ENCODE peak calls at places on chromosomes 7 and 10, in five cellular contexts. One of them, this sample, is unnamed. For H3K36me3, the result is how much of the 10 kb centered on the place peaks cover.

GRCh38 chr7:139720705-139721231 is 57.0 kb downstream of the HIPK2 start:
- DNase-seq in body of pancreas: no peak
- DNase-seq in fibroblast of lung: peak
- DNase-seq in tibial nerve: no peak
- DNase-seq in BJ: no peak
- DNase-seq in this sample: peak

GRCh38 chr7:116351966-116352365 is 141.6 kb downstream of the TES start:
- DNase-seq in fibroblast of lung: no peak
- DNase-seq in BJ: no peak
- DNase-seq in tibial nerve: no peak
- DNase-seq in body of pancreas: no peak
- DNase-seq in this sample: no peak

GRCh38 chr10:79248341-79248931 is 98.8 kb upstream of the PPIF start:
- DNase-seq in fibroblast of lung: no peak
- DNase-seq in tibial nerve: peak
- DNase-seq in BJ: no peak
- DNase-seq in body of pancreas: no peak
- DNase-seq in this sample: no peak

GRCh38 chr7:47587389-47587788 is 5.5 kb upstream of the TNS3 start:
- DNase-seq in body of pancreas: peak
- DNase-seq in tibial nerve: no peak
- DNase-seq in BJ: no peak
- DNase-seq in fibroblast of lung: no peak
- DNase-seq in this sample: peak

GRCh38 chr7:107994366-107994765 is 8.6 kb downstream of the LAMB1 start:
- DNase-seq in tibial nerve: no peak
- DNase-seq in body of pancreas: no peak
- DNase-seq in fibroblast of lung: no peak
- DNase-seq in BJ: no peak
- DNase-seq in this sample: no peak

GRCh38 chr7:151891753-151892152 is 14.8 kb upstream of the PRKAG2 start:
- DNase-seq in body of pancreas: no peak
- DNase-seq in fibroblast of lung: no peak
- DNase-seq in BJ: no peak
- DNase-seq in tibial nerve: no peak
- DNase-seq in this sample: no peak

GRCh38 chr10:129728246-129728820 is 235.7 kb downstream of the EBF3 start:
- DNase-seq in BJ: no peak
- DNase-seq in body of pancreas: no peak
- DNase-seq in tibial nerve: no peak
- DNase-seq in fibroblast of lung: no peak
- DNase-seq in this sample: no peak

GRCh38 chr7:38186593-38187314 is 8.7 kb downstream of the STARD3NL start:
- DNase-seq in tibial nerve: no peak
- DNase-seq in BJ: no peak
- DNase-seq in body of pancreas: no peak
- DNase-seq in fibroblast of lung: peak
- DNase-seq in this sample: no peak

GRCh38 chr7:45601816-45602540 is 27.8 kb downstream of the ADCY1 start:
- DNase-seq in body of pancreas: peak
- DNase-seq in tibial nerve: no peak
- DNase-seq in fibroblast of lung: no peak
- DNase-seq in BJ: no peak
- DNase-seq in this sample: no peak

GRCh38 chr7:98899816-98900215 is 21.5 kb downstream of the TRRAP start:
- DNase-seq in fibroblast of lung: no peak
- DNase-seq in tibial nerve: no peak
- DNase-seq in BJ: no peak
- DNase-seq in body of pancreas: no peak
- DNase-seq in this sample: no peak
- H3K36me3 ChIP-seq in fibroblast of lung: under half
- H3K36me3 ChIP-seq in tibial nerve: under half
- H3K36me3 ChIP-seq in BJ: under half
- H3K36me3 ChIP-seq in body of pancreas: half or more
- H3K36me3 ChIP-seq in this sample: half or more

DNA sequence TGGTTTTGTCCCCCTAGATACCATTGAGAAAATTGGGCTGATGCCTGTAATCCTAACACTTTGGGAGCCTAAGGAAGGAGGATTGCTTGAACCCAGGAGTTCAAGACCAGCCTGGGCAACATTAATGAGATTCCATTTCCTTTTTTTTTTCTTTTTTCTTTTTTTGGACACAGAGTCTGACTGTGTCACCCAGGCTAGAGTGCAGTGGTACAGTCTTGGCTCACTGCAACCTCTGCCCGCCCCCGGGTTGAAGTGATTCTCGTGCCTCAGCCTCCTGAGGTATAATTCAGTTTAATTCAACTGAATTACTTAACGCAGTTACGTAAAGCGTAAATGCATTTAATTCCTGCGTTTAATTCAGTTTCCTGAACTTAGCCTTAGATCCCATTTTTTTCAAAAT is 13.3 kb downstream of the CCAR1 start:
- DNase-seq in tibial nerve: no peak
- DNase-seq in BJ: no peak
- DNase-seq in fibroblast of lung: no peak
- DNase-seq in body of pancreas: no peak
- DNase-seq in this sample: no peak
- H3K36me3 ChIP-seq in tibial nerve: under half
- H3K36me3 ChIP-seq in BJ: under half
- H3K36me3 ChIP-seq in fibroblast of lung: under half
- H3K36me3 ChIP-seq in body of pancreas: under half
- H3K36me3 ChIP-seq in this sample: half or more

GRCh38 chr10:24556746-24557742 is 166.6 kb downstream of the ARHGAP21 start:
- DNase-seq in fibroblast of lung: peak
- DNase-seq in tibial nerve: no peak
- DNase-seq in BJ: no peak
- DNase-seq in body of pancreas: peak
- DNase-seq in this sample: peak
- H3K36me3 ChIP-seq in fibroblast of lung: under half
- H3K36me3 ChIP-seq in tibial nerve: under half
- H3K36me3 ChIP-seq in BJ: under half
- H3K36me3 ChIP-seq in body of pancreas: under half
- H3K36me3 ChIP-seq in this sample: under half

DNA sequence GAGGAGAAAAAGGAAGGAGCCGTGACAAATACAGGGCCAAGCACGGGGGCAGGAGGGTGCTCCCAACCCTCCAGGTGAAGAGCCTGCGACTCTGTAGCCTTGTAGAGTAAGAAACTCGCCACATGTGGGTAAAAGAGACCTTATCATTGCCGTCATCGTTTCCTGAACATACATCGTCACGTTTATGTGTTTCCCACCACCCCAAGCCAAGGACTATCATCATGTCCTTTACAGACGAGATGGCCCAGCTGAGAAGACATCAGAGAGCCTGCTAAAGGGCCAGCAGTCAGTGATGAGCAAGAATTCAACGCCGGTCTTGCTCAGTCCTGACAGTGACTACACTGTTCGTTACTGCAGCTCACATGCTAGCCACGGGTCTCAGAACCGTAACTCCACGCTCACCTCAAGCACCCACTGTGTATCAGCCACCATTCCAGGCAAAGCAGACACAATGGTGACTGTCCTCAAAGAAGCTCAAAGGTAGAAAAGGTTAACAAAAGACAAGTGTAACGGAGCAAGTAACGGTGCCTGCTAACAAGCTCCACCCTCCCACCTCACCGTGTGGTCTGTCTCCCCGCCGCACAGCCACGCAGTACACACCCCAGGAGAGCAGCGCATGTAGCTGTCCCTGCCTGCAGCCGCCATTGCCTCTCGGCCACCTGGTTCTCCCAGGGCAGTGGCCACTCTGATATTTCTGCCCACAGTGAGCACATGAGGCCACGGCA is 147.8 kb downstream of the MAD1L1 start:
- DNase-seq in BJ: no peak
- DNase-seq in body of pancreas: no peak
- DNase-seq in fibroblast of lung: no peak
- DNase-seq in tibial nerve: no peak
- DNase-seq in this sample: no peak
- H3K36me3 ChIP-seq in BJ: under half
- H3K36me3 ChIP-seq in body of pancreas: under half
- H3K36me3 ChIP-seq in fibroblast of lung: under half
- H3K36me3 ChIP-seq in tibial nerve: under half
- H3K36me3 ChIP-seq in this sample: under half